ENCODE peak calls at places on chromosomes 4 and X, in four cellular contexts. H is nucleus accumbens, S is left colon, G is KBM-7. J is an unnamed sample.

GRCh38 chrX:63713510-63713909 is 71.5 kb downstream of the ARHGEF9 start:
- DNase-seq in H (no peak), S (no peak), G (no peak), J (no peak)

GRCh38 chr4:149980941-149981340 is 97.3 kb upstream of the DCLK2 start:
- DNase-seq in H (no peak), S (no peak), G (peak; percentile 54), J (peak; percentile 35)

GRCh38 chrX:130173190-130173895 is 1.6 kb downstream of the RAB33A start:
- DNase-seq in H (peak; percentile 12), S (peak; percentile 38), G (peak; percentile 74), J (no peak)

GRCh38 chr4:43757147-43757546 is 691.5 kb downstream of the KCTD8 start:
- DNase-seq in H (no peak), S (no peak), G (no peak), J (no peak)

GRCh38 chr4:172521171-172521570 is 647.4 kb upstream of the GALNT7 start:
- DNase-seq in H (no peak), S (no peak), G (no peak), J (no peak)

GRCh38 chrX:75229774-75230173 is 44.1 kb upstream of the UPRT start:
- DNase-seq in H (no peak), S (no peak), G (peak; percentile 28), J (no peak)

GRCh38 chr4:162456106-162456505 is 292.3 kb upstream of the FSTL5 start:
- DNase-seq in H (no peak), S (no peak), G (no peak), J (no peak)

GRCh38 chrX:118346258-118347094 is 570 bp downstream of the WDR44 start:
- DNase-seq in H (peak; percentile 29), S (peak; percentile 50), G (no peak), J (no peak)

GRCh38 chr4:87118826-87119225 is 101.6 kb downstream of the KLHL8 start:
- DNase-seq in H (no peak), S (no peak), G (peak; percentile 7), J (peak; percentile 27)

GRCh38 chrX:118632862-118633261 is 94.5 kb upstream of the IL13RA1 start:
- DNase-seq in H (no peak), S (no peak), G (peak; percentile 66), J (no peak)

GRCh38 chr4:108426493-108426892 is 193.9 kb upstream of the RPL34 start:
- DNase-seq in H (no peak), S (no peak), G (no peak), J (no peak)

GRCh38 chr4:158722291-158722916 is 792 bp downstream of the PPID start:
- DNase-seq in H (peak; percentile 33), S (peak; percentile 27), G (peak; percentile 50), J (no peak)

GRCh38 chr4:104829761-104830160 is 316.9 kb upstream of the TET2 start:
- DNase-seq in H (no peak), S (no peak), G (no peak), J (no peak)

GRCh38 chr4:152109585-152110509 is 349.0 kb upstream of the GATB start:
- DNase-seq in H (no peak), S (no peak), G (no peak), J (peak; percentile 47)

GRCh38 chrX:47241201-47242011 is 8.6 kb downstream of the USP11 start:
- DNase-seq in H (no peak), S (no peak), G (no peak), J (no peak)

GRCh38 chr4:52551487-52551886 is 107.6 kb downstream of the USP46 start:
- DNase-seq in H (no peak), S (no peak), G (no peak), J (no peak)

GRCh38 chrX:118049713-118050112 is 66.9 kb downstream of the KLHL13 start:
- DNase-seq in H (no peak), S (no peak), G (peak; percentile 16), J (no peak)

GRCh38 chr4:88706574-88706973 is 8.9 kb upstream of the NAP1L5 start:
- DNase-seq in H (peak; percentile 46), S (no peak), G (peak; percentile 12), J (peak; percentile 55)

GRCh38 chr4:828641-829271 is 2.8 kb upstream of the CPLX1 start:
- DNase-seq in H (no peak), S (peak; percentile 17), G (no peak), J (no peak)

GRCh38 chrX:83508006-83508405 is at the start of gene POU3F4:
- DNase-seq in H (peak; percentile 68), S (peak; percentile 31), G (no peak), J (peak; percentile 74)

GRCh38 chr4:67556426-67556825 is 2.1 kb upstream of the STAP1 start:
- DNase-seq in H (no peak), S (no peak), G (no peak), J (no peak)

GRCh38 chr4:123418486-123418931 is 21.9 kb downstream of the SPRY1 start:
- DNase-seq in H (no peak), S (no peak), G (peak; percentile 85), J (peak; percentile 95)

GRCh38 chr4:10639664-10640063 is 44.9 kb downstream of the CLNK start:
- DNase-seq in H (no peak), S (no peak), G (no peak), J (no peak)

GRCh38 chr4:148015058-148015457 is 283.2 kb downstream of the ARHGAP10 start:
- DNase-seq in H (no peak), S (no peak), G (peak; percentile 65), J (no peak)

GRCh38 chrX:18886344-18887161 is 97.4 kb downstream of the PHKA2 start:
- DNase-seq in H (peak; percentile 39), S (peak; percentile 87), G (peak; percentile 85), J (no peak)

GRCh38 chrX:155966876-155967275 is 30.6 kb upstream of the IL9R start:
- DNase-seq in H (no peak), S (no peak), G (peak; percentile 95), J (no peak)

GRCh38 chrX:16807976-16808542 is 21.8 kb downstream of the TXLNG start:
- DNase-seq in H (no peak), S (no peak), G (peak; percentile 22), J (no peak)

GRCh38 chr4:127686656-127687055 is 43.5 kb upstream of the SLC25A31 start:
- DNase-seq in H (no peak), S (no peak), G (no peak), J (no peak)

GRCh38 chr4:48222491-48222890 is 47.1 kb downstream of the TEC start:
- DNase-seq in H (no peak), S (no peak), G (no peak), J (no peak)

GRCh38 chrX:149949743-149950436 is 11.6 kb upstream of the EOLA2 start:
- DNase-seq in H (no peak), S (no peak), G (no peak), J (no peak)

GRCh38 chrX:153416781-153417180 is 5.5 kb downstream of the ZFP92 start:
- DNase-seq in H (no peak), S (no peak), G (no peak), J (no peak)

GRCh38 chr4:145839151-145839550 is 99.5 kb downstream of the ZNF827 start:
- DNase-seq in H (peak; percentile 43), S (no peak), G (no peak), J (no peak)

GRCh38 chrX:38437093-38437492 is 84.7 kb downstream of the OTC start:
- DNase-seq in H (no peak), S (no peak), G (no peak), J (no peak)

J was measured in astrocyte of the cerebellum.